ENCODE peak calls at places on chromosomes 7 and 10, in five cellular contexts. A is stimulated activated CD8-positive, alpha-beta memory T cell treated with anti-CD3 and anti-CD28 coated beads, Interleukin-7, amount 100 ng/mL, for 24 hours; L is tibial artery; K is NCI-H1436; V is nucleus accumbens. F is an unnamed sample.

GRCh38 chr10:31630866-31631567 is 297.6 kb downstream of the ARHGAP12 start:
- DNase-seq in A (no peak), L (no peak), V (no peak), K (no peak), F (no peak)

GRCh38 chr7:1579481-1580421 is 9.9 kb upstream of the PSMG3 start:
- DNase-seq in L (peak), V (no peak), A (peak), K (peak), F (peak)

GRCh38 chr7:20786779-20787651 is at the start of gene SP8:
- DNase-seq in L (no peak), A (no peak), V (no peak), K (peak), F (no peak)

GRCh38 chr10:132493246-132493755 is 44.3 kb upstream of the INPP5A start:
- DNase-seq in L (no peak), K (no peak), V (peak), A (no peak), F (no peak)

GRCh38 chr10:123043409-123043925 is 34.7 kb downstream of the ACADSB start:
- DNase-seq in K (peak), A (no peak), L (no peak), V (peak), F (peak)

GRCh38 chr7:132251327-132251659 is 325.0 kb downstream of the PLXNA4 start:
- DNase-seq in L (peak), V (peak), K (no peak), A (no peak), F (peak)

GRCh38 chr10:50554381-50554994 is 69.3 kb downstream of the SGMS1 start:
- DNase-seq in V (no peak), A (no peak), L (no peak), K (no peak), F (no peak)

GRCh38 chr7:139358541-139359365 is 941 bp upstream of the LUC7L2 start:
- DNase-seq in L (no peak), K (peak), A (no peak), V (no peak), F (no peak)

GRCh38 chr10:125756196-125756595 is 19.4 kb downstream of the MMP21 start:
- DNase-seq in L (no peak), K (no peak), V (no peak), A (no peak), F (no peak)

GRCh38 chr7:73451780-73452398 is 18.3 kb downstream of the FZD9 start:
- DNase-seq in A (no peak), K (peak), L (no peak), V (no peak), F (no peak)

GRCh38 chr10:129417882-129418281 is 49.2 kb upstream of the MGMT start:
- DNase-seq in V (no peak), A (no peak), L (no peak), K (no peak), F (no peak)

GRCh38 chr10:48697821-48698764 is 13.4 kb downstream of the WDFY4 start:
- DNase-seq in L (no peak), K (no peak), V (no peak), A (no peak), F (no peak)

GRCh38 chr10:93071177-93071472 is 2.6 kb upstream of the CYP26A1 start:
- DNase-seq in K (no peak), A (no peak), V (no peak), L (no peak), F (no peak)

GRCh38 chr7:64946772-64947171 is 43.7 kb downstream of the ZNF273 start:
- DNase-seq in V (no peak), A (no peak), K (peak), L (no peak), F (no peak)

GRCh38 chr10:13296476-13296875 is 3.4 kb downstream of the PHYH start:
- DNase-seq in K (no peak), L (no peak), V (no peak), A (no peak), F (no peak)

GRCh38 chr7:47449810-47450586 is 131.9 kb downstream of the TNS3 start:
- DNase-seq in L (no peak), A (no peak), K (no peak), V (no peak), F (no peak)

GRCh38 chr10:95864906-95865813 is 42.6 kb upstream of the CC2D2B start:
- DNase-seq in A (no peak), V (no peak), K (peak), L (peak), F (peak)

GRCh38 chr7:98836811-98837631 is 32.8 kb downstream of the TMEM130 start:
- DNase-seq in V (no peak), L (no peak), A (no peak), K (peak), F (no peak)

GRCh38 chr7:28623105-28623730 is 210.9 kb downstream of the CREB5 start:
- DNase-seq in A (no peak), K (no peak), L (no peak), V (no peak), F (no peak)

GRCh38 chr10:3783313-3783689 is 1.7 kb downstream of the KLF6 start:
- DNase-seq in V (no peak), K (no peak), L (peak), A (no peak), F (no peak)

GRCh38 chr7:42017356-42017986 is 219.5 kb downstream of the GLI3 start:
- DNase-seq in K (no peak), V (no peak), A (no peak), L (no peak), F (no peak)

GRCh38 chr7:300048-300447 is 10.1 kb downstream of the FOXL3 start:
- DNase-seq in L (no peak), V (no peak), K (no peak), A (no peak), F (no peak)

GRCh38 chr10:105029285-105029684 is 388.2 kb downstream of the SORCS3 start:
- DNase-seq in K (no peak), V (no peak), L (no peak), A (no peak), F (no peak)

GRCh38 chr7:39271386-39271785 is 293.7 kb downstream of the POU6F2 start:
- DNase-seq in L (peak), A (no peak), K (no peak), V (peak), F (no peak)

GRCh38 chr7:95690367-95690947 is 81.9 kb upstream of the DYNC1I1 start:
- DNase-seq in A (no peak), V (no peak), K (peak), L (no peak), F (no peak)

GRCh38 chr10:33612116-33612515 is 277.6 kb upstream of the NRP1 start:
- DNase-seq in L (no peak), K (no peak), A (no peak), V (no peak), F (no peak)

GRCh38 chr10:113856563-113856962 is 2.1 kb downstream of the NHLRC2 start:
- DNase-seq in V (no peak), L (no peak), A (no peak), K (no peak), F (no peak)

GRCh38 chr10:123807444-123808035 is 84.1 kb downstream of the CPXM2 start:
- DNase-seq in L (no peak), V (no peak), K (no peak), A (no peak), F (no peak)

GRCh38 chr10:103583871-103584215 is 90.3 kb downstream of the NEURL1 start:
- DNase-seq in V (no peak), K (no peak), A (no peak), L (no peak), F (no peak)

GRCh38 chr10:124699471-124700292 is 44.5 kb downstream of the FAM53B start:
- DNase-seq in K (no peak), L (no peak), A (no peak), V (no peak), F (no peak)

GRCh38 chr7:55515569-55516279 is 56.6 kb downstream of the VOPP1 start:
- DNase-seq in K (no peak), A (no peak), V (no peak), L (no peak), F (no peak)

GRCh38 chr7:90624128-90624980 is 28.2 kb downstream of the CDK14 start:
- DNase-seq in A (no peak), V (no peak), L (no peak), K (no peak), F (no peak)

GRCh38 chr7:49624611-49625010 is 148.8 kb upstream of the VWC2 start:
- DNase-seq in K (no peak), V (no peak), L (no peak), A (no peak), F (no peak)

GRCh38 chr10:561721-562120 is 127.7 kb downstream of the DIP2C start:
- DNase-seq in L (no peak), K (no peak), V (no peak), A (no peak), F (no peak)

GRCh38 chr10:5817322-5818047 is 4.3 kb upstream of the GDI2 start:
- DNase-seq in K (no peak), A (no peak), L (no peak), V (no peak), F (no peak)